ENCODE peak calls at places on chromosomes 2 and 18, in six cellular contexts. I, P, M, B, R and L are unnamed samples. For H3K36me3, the result is how much of the 10 kb centered on the place peaks cover.

GRCh38 chr2:58913082-58913726 is 672.1 kb upstream of the FANCL start:
- DNase-seq in I (no peak), P (no peak), M (peak), B (no peak), R (no peak), L (no peak)

GRCh38 chr2:133721155-133721554 is 152.9 kb upstream of the NCKAP5 start:
- DNase-seq in I (no peak), P (no peak), M (no peak), B (no peak), R (no peak), L (no peak)

GRCh38 chr2:231522418-231523180 is 7.6 kb downstream of the NMUR1 start:
- DNase-seq in I (no peak), P (no peak), M (no peak), B (peak), R (peak), L (no peak)

GRCh38 chr2:649461-650342 is 27.5 kb downstream of the TMEM18 start:
- DNase-seq in I (no peak), P (no peak), M (no peak), B (no peak), R (no peak), L (no peak)

GRCh38 chr18:13892098-13892497 is 23.2 kb downstream of the MC2R start:
- DNase-seq in I (no peak), P (no peak), M (no peak), B (no peak), R (no peak), L (no peak)

GRCh38 chr2:200026838-200027237 is 71.5 kb downstream of the MAIP1 start:
- DNase-seq in I (no peak), P (no peak), M (no peak), B (no peak), R (no peak), L (no peak)

GRCh38 chr2:166651991-166652390 is 157.9 kb upstream of the SCN7A start:
- DNase-seq in I (no peak), P (no peak), M (no peak), B (no peak), R (no peak), L (no peak)

GRCh38 chr2:38264649-38265322 is 112.3 kb downstream of the ATL2 start:
- DNase-seq in I (no peak), P (no peak), M (no peak), B (no peak), R (no peak), L (no peak)

GRCh38 chr2:26640331-26640745 is 828 bp downstream of the CIB4 start:
- DNase-seq in I (no peak), P (peak), M (no peak), B (peak), R (peak), L (no peak)

GRCh38 chr18:50240083-50240563 is 26.2 kb downstream of the CFAP53 start:
- DNase-seq in I (no peak), P (no peak), M (no peak), B (no peak), R (no peak), L (peak)

GRCh38 chr2:207408086-207408794 is 121.5 kb upstream of the CREB1 start:
- DNase-seq in I (no peak), P (peak), M (no peak), B (no peak), R (no peak), L (no peak)

GRCh38 chr2:137173514-137173913 is 408.2 kb downstream of the THSD7B start:
- DNase-seq in I (no peak), P (peak), M (no peak), B (no peak), R (no peak), L (no peak)

GRCh38 chr2:85355073-85355410 is 473 bp downstream of the ELMOD3 start:
- DNase-seq in I (no peak), P (no peak), M (no peak), B (no peak), R (no peak), L (no peak)

GRCh38 chr2:44016282-44016681 is 20.5 kb upstream of the LRPPRC start:
- DNase-seq in I (peak), P (peak), M (peak), B (no peak), R (no peak), L (peak)

GRCh38 chr2:188819781-188820180 is 154.4 kb upstream of the COL3A1 start:
- DNase-seq in I (no peak), P (no peak), M (no peak), B (no peak), R (no peak), L (no peak)

GRCh38 chr2:240962371-240963064 is 35.9 kb upstream of the SNED1 start:
- DNase-seq in I (no peak), P (peak), M (peak), B (peak), R (peak), L (peak)

GRCh38 chr2:54634012-54634411 is 89.5 kb upstream of the EML6 start:
- DNase-seq in I (no peak), P (no peak), M (no peak), B (no peak), R (no peak), L (no peak)

GRCh38 chr2:75602724-75603342 is 42.1 kb upstream of the EVA1A start:
- DNase-seq in I (no peak), P (no peak), M (no peak), B (no peak), R (no peak), L (peak)

GRCh38 chr2:38377501-38378258 is 607 bp upstream of the ATL2 start:
- DNase-seq in I (no peak), P (peak), M (no peak), B (no peak), R (no peak), L (no peak)

GRCh38 chr2:113324684-113325160 is 46.0 kb upstream of the PAX8 start:
- DNase-seq in I (peak), P (no peak), M (no peak), B (no peak), R (peak), L (peak)

GRCh38 chr2:169523681-169524080 is 14.2 kb downstream of the KLHL41 start:
- DNase-seq in I (no peak), P (peak), M (no peak), B (no peak), R (no peak), L (no peak)

GRCh38 chr2:1168856-1169255 is 218.2 kb downstream of the SNTG2 start:
- DNase-seq in I (no peak), P (no peak), M (no peak), B (no peak), R (no peak), L (no peak)

GRCh38 chr2:173355866-173356508 is 1.3 kb downstream of the CDCA7 start:
- DNase-seq in I (no peak), P (peak), M (peak), B (no peak), R (no peak), L (peak)

GRCh38 chr2:128016620-128017019 is 11.2 kb downstream of the SAP130 start:
- DNase-seq in I (no peak), P (no peak), M (no peak), B (no peak), R (no peak), L (no peak)

GRCh38 chr2:136448435-136448834 is 316.9 kb upstream of the THSD7B start:
- DNase-seq in I (no peak), P (no peak), M (no peak), B (no peak), R (no peak), L (no peak)

GRCh38 chr2:56749152-56749752 is 565.5 kb downstream of the CCDC85A start:
- DNase-seq in I (no peak), P (peak), M (peak), B (no peak), R (no peak), L (peak)

GRCh38 chr18:3710712-3711269 is 260.8 kb downstream of the TGIF1 start:
- DNase-seq in I (peak), P (no peak), M (no peak), B (no peak), R (peak), L (peak)

GRCh38 chr2:47221956-47222355 is 66.8 kb upstream of the STPG4 start:
- DNase-seq in I (no peak), P (no peak), M (no peak), B (no peak), R (no peak), L (no peak)

GRCh38 chr2:66305714-66306113 is 129.2 kb upstream of the MEIS1 start:
- DNase-seq in I (no peak), P (no peak), M (no peak), B (peak), R (peak), L (peak)

GRCh38 chr2:46481541-46482193 is 2.3 kb downstream of the TMEM247 start:
- DNase-seq in I (no peak), P (no peak), M (no peak), B (no peak), R (no peak), L (no peak)

GRCh38 chr2:2848621-2849443 is 517.8 kb upstream of the MYT1L start:
- DNase-seq in I (no peak), P (no peak), M (peak), B (no peak), R (no peak), L (no peak)

GRCh38 chr2:119982506-119982905 is 30.4 kb upstream of the EPB41L5 start:
- DNase-seq in I (no peak), P (no peak), M (no peak), B (no peak), R (no peak), L (peak)
- H3K27ac ChIP-seq in I (no peak), P (peak), M (no peak), B (no peak), R (no peak), L (no peak)

GRCh38 chr2:218244204-218244603 is 16.6 kb upstream of the GPBAR1 start:
- DNase-seq in I (no peak), P (no peak), M (no peak), B (no peak), R (no peak), L (no peak)
- H3K36me3 ChIP-seq in I (under half), P (under half), M (half or more), B (half or more), R (under half), L (under half)

DNA sequence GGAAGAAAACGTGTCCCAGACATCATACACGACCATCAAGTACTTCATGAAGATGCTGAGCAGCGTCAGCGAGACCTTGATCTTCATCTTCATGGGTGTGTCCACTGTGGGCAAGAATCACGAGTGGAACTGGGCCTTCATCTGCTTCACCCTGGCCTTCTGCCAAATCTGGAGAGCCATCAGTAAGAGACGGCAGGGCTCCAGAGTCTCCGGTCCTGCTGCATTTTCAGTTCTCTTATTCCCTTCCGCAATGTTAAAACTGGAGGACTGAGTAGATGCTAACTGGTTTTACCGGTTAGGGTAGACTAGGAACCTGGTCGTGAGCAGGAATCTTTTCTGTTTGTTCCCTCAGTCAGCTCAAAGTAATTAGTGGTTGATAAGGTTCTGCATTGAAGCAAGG is 32.3 kb downstream of the SLC9A4 start:
- DNase-seq in I (no peak), P (no peak), M (no peak), B (no peak), R (no peak), L (peak)
- H3K27ac ChIP-seq in I (no peak), P (no peak), M (no peak), B (no peak), R (no peak), L (no peak)

GRCh38 chr2:201156051-201156450 is 26.9 kb upstream of the CASP10 start:
- DNase-seq in I (no peak), P (no peak), M (no peak), B (no peak), R (no peak), L (no peak)
- H3K36me3 ChIP-seq in I (under half), P (under half), M (under half), B (half or more), R (under half), L (under half)

GRCh38 chr2:9703085-9703641 is 72.4 kb upstream of the YWHAQ start:
- DNase-seq in I (no peak), P (peak), M (no peak), B (peak), R (no peak), L (no peak)
- H3K27ac ChIP-seq in I (no peak), P (no peak), M (no peak), B (no peak), R (no peak), L (no peak)